ENCODE peak calls at places on chromosomes 16 and 17, in ten cellular contexts. V is iPS DF 6.9; R is NCI-H1694 treated with DMSO at 0.1 percent for 48 hours; Y is breast epithelium; E is brain microvascular endothelial cell; C is stimulated activated CD4-positive, alpha-beta T cell treated with anti-CD3 and anti-CD28 coated beads, TNF-alpha, amount 100 ng/mL, for 48 hours; A is endothelial cell of umbilical vein; S is Caco-2; U is left ventricle myocardium inferior; F is uterus. M is an unnamed sample.

GRCh38 chr17:6627019-6627418 is 13.5 kb downstream of the KIAA0753 start:
- DNase-seq in V (no peak), R (no peak), Y (no peak), E (no peak), C (no peak), A (peak; percentile 21), S (no peak), U (no peak), F (no peak), M (no peak)

GRCh38 chr17:6366144-6366755 is 68.7 kb downstream of the AIPL1 start:
- DNase-seq in V (no peak), R (no peak), Y (no peak), E (no peak), C (no peak), A (no peak), S (no peak), U (no peak), F (no peak), M (peak; percentile 38)

GRCh38 chr17:45293413-45294211 is 23.2 kb downstream of the MAP3K14 start:
- DNase-seq in V (no peak), R (no peak), Y (peak; percentile 70), E (peak; percentile 81), C (no peak), A (peak; percentile 94), S (no peak), U (peak; percentile 80), F (peak; percentile 93), M (no peak)

GRCh38 chr17:9271989-9272388 is 250.7 kb downstream of the NTN1 start:
- DNase-seq in V (no peak), R (no peak), Y (no peak), E (no peak), C (no peak), A (no peak), S (no peak), U (no peak), F (no peak), M (no peak)

GRCh38 chr16:2699791-2700600 is 17.7 kb downstream of the KCTD5 start:
- DNase-seq in V (no peak), R (no peak), Y (no peak), E (no peak), C (no peak), A (no peak), S (no peak), U (no peak), F (no peak), M (no peak)

GRCh38 chr17:79777844-79778503 is at the start of gene CBX2:
- DNase-seq in V (no peak), R (peak; percentile 56), Y (peak; percentile 68), E (peak; percentile 34), C (peak; percentile 62), A (peak; percentile 58), S (peak; percentile 76), U (peak; percentile 79), F (peak; percentile 61), M (no peak)

GRCh38 chr16:78310196-78310595 is 210.7 kb downstream of the WWOX start:
- DNase-seq in V (no peak), R (no peak), Y (no peak), E (no peak), C (no peak), A (no peak), S (no peak), U (no peak), F (no peak), M (no peak)

GRCh38 chr16:48194828-48195566 is 39.2 kb upstream of the ABCC12 start:
- DNase-seq in V (no peak), R (peak; percentile 67), Y (no peak), E (peak; percentile 23), C (no peak), A (peak; percentile 5), S (no peak), U (no peak), F (no peak), M (no peak)

GRCh38 chr17:41654908-41655607 is 30.7 kb upstream of the KRT17 start:
- DNase-seq in V (no peak), R (no peak), Y (no peak), E (no peak), C (no peak), A (no peak), S (no peak), U (no peak), F (no peak), M (no peak)

GRCh38 chr17:40819528-40820125 is 2.8 kb downstream of the KRT10 start:
- DNase-seq in V (no peak), R (no peak), Y (no peak), E (no peak), C (no peak), A (peak; percentile 48), S (no peak), U (no peak), F (no peak), M (no peak)

GRCh38 chr16:29943846-29944669 is 17.8 kb upstream of the TMEM219 start:
- DNase-seq in V (peak; percentile 47), R (no peak), Y (no peak), E (peak; percentile 98), C (no peak), A (peak; percentile 38), S (peak; percentile 94), U (no peak), F (peak; percentile 81), M (no peak)

GRCh38 chr16:1638757-1639156 is 26.6 kb downstream of the CRAMP1 start:
- DNase-seq in V (no peak), R (no peak), Y (no peak), E (no peak), C (no peak), A (no peak), S (no peak), U (no peak), F (no peak), M (no peak)

GRCh38 chr17:39365252-39365651 is 36.2 kb downstream of the FBXL20 start:
- DNase-seq in V (no peak), R (no peak), Y (no peak), E (no peak), C (no peak), A (no peak), S (no peak), U (no peak), F (no peak), M (no peak)

GRCh38 chr17:74280093-74280513 is 6.1 kb downstream of the DNAI2 start:
- DNase-seq in V (no peak), R (no peak), Y (no peak), E (no peak), C (peak; percentile 52), A (no peak), S (no peak), U (peak; percentile 42), F (no peak), M (no peak)

GRCh38 chr17:78995761-78996451 is 13.7 kb downstream of the CANT1 start:
- DNase-seq in V (no peak), R (no peak), Y (peak; percentile 76), E (no peak), C (no peak), A (no peak), S (peak; percentile 28), U (no peak), F (peak; percentile 15), M (no peak)

GRCh38 chr17:66450008-66450856 is 147.8 kb downstream of the PRKCA start:
- DNase-seq in V (no peak), R (no peak), Y (no peak), E (no peak), C (no peak), A (no peak), S (no peak), U (no peak), F (no peak), M (no peak)

GRCh38 chr17:50558955-50559614 is 1.4 kb upstream of the CACNA1G start:
- DNase-seq in V (no peak), R (no peak), Y (no peak), E (no peak), C (no peak), A (no peak), S (no peak), U (no peak), F (no peak), M (no peak)

M was measured in H1.